ENCODE peak calls at places on chromosome 1, in five cellular contexts. E is PC-3; M is mesenchymal stem cell; L is CD8-positive, alpha-beta T cell; V is GM23248. P is an unnamed sample.

GRCh38 chr1:205162301-205162700 is 40.5 kb upstream of the RBBP5 start:
- DNase-seq in E (no peak), M (no peak), L (no peak), V (no peak), P (no peak)

GRCh38 chr1:5966543-5967205 is 25.6 kb downstream of the NPHP4 start:
- DNase-seq in E (no peak), M (no peak), L (no peak), V (no peak), P (peak; percentile 52)

GRCh38 chr1:233885196-233886028 is 19.1 kb upstream of the SLC35F3 start:
- DNase-seq in E (peak; percentile 73), M (no peak), L (no peak), V (no peak), P (no peak)

GRCh38 chr1:205543351-205544305 is 39.2 kb downstream of the CDK18 start:
- DNase-seq in E (peak; percentile 99), M (peak; percentile 69), L (no peak), V (peak; percentile 95), P (peak; percentile 65)

GRCh38 chr1:21569820-21570527 is 60.8 kb downstream of the ALPL start:
- DNase-seq in E (no peak), M (no peak), L (no peak), V (no peak), P (no peak)

GRCh38 chr1:100164702-100165101 is 13.4 kb downstream of the LRRC39 start:
- DNase-seq in E (no peak), M (no peak), L (no peak), V (no peak), P (no peak)

GRCh38 chr1:201042663-201043461 is 19.3 kb upstream of the KIF21B start:
- DNase-seq in E (peak; percentile 92), M (peak; percentile 70), L (peak; percentile 73), V (peak; percentile 83), P (peak; percentile 76)

GRCh38 chr1:2382621-2383361 is 8.6 kb downstream of the MORN1 start:
- DNase-seq in E (peak; percentile 72), M (peak; percentile 47), L (peak; percentile 28), V (peak; percentile 64), P (peak; percentile 81)

GRCh38 chr1:211738709-211739301 is 63.4 kb upstream of the NEK2 start:
- DNase-seq in E (peak; percentile 29), M (no peak), L (peak; percentile 9), V (no peak), P (no peak)

GRCh38 chr1:33654267-33654832 is 181.9 kb downstream of the ZSCAN20 start:
- DNase-seq in E (peak; percentile 8), M (no peak), L (no peak), V (peak; percentile 65), P (no peak)

GRCh38 chr1:218297867-218298266 is 12.8 kb downstream of the RRP15 start:
- DNase-seq in E (peak; percentile 30), M (no peak), L (no peak), V (peak; percentile 14), P (no peak)

GRCh38 chr1:64312431-64312830 is 109.0 kb downstream of the UBE2U start:
- DNase-seq in E (no peak), M (no peak), L (no peak), V (no peak), P (no peak)

GRCh38 chr1:233639611-233640010 is 25.7 kb downstream of the KCNK1 start:
- DNase-seq in E (peak; percentile 27), M (no peak), L (no peak), V (no peak), P (no peak)

GRCh38 chr1:229341811-229342304 is 989 bp downstream of the CCSAP start:
- DNase-seq in E (no peak), M (peak; percentile 54), L (no peak), V (peak; percentile 65), P (no peak)

GRCh38 chr1:111161843-111162242 is 21.8 kb downstream of the CEPT1 start:
- DNase-seq in E (no peak), M (no peak), L (no peak), V (no peak), P (no peak)

GRCh38 chr1:219281834-219282233 is 108.2 kb downstream of the LYPLAL1 start:
- DNase-seq in E (peak; percentile 79), M (no peak), L (no peak), V (no peak), P (no peak)

GRCh38 chr1:152162826-152163463 is 3.9 kb upstream of the RPTN start:
- DNase-seq in E (peak; percentile 85), M (peak; percentile 14), L (no peak), V (peak; percentile 92), P (no peak)

GRCh38 chr1:94654919-94655318 is 113.4 kb upstream of the F3 start:
- DNase-seq in E (no peak), M (no peak), L (no peak), V (no peak), P (no peak)

GRCh38 chr1:179310271-179310670 is 16.7 kb downstream of the SOAT1 start:
- DNase-seq in E (peak; percentile 20), M (peak; percentile 80), L (no peak), V (peak; percentile 72), P (no peak)

GRCh38 chr1:219621047-219621786 is 8.3 kb upstream of the ZC3H11B start:
- DNase-seq in E (peak; percentile 29), M (no peak), L (no peak), V (no peak), P (peak; percentile 34)

GRCh38 chr1:214248294-214249082 is 32.5 kb upstream of the SMYD2 start:
- DNase-seq in E (peak; percentile 19), M (no peak), L (no peak), V (peak; percentile 26), P (no peak)

GRCh38 chr1:207309775-207310273 is 11.7 kb upstream of the CD55 start:
- DNase-seq in E (peak; percentile 93), M (peak; percentile 70), L (no peak), V (peak; percentile 76), P (no peak)

GRCh38 chr1:99535470-99536164 is 110.3 kb upstream of the PALMD start:
- DNase-seq in E (peak; percentile 83), M (no peak), L (no peak), V (no peak), P (no peak)

GRCh38 chr1:248850124-248850523 is 8.8 kb downstream of the ZNF692 start:
- DNase-seq in E (no peak), M (no peak), L (no peak), V (no peak), P (peak; percentile 34)

GRCh38 chr1:21853130-21853424 is 41.0 kb downstream of the LDLRAD2 start:
- DNase-seq in E (no peak), M (no peak), L (no peak), V (no peak), P (no peak)

GRCh38 chr1:156668801-156669637 is 8.2 kb downstream of the NES start:
- DNase-seq in E (no peak), M (no peak), L (no peak), V (no peak), P (no peak)

GRCh38 chr1:26749458-26749857 is 38.3 kb upstream of the PIGV start:
- DNase-seq in E (no peak), M (no peak), L (no peak), V (no peak), P (no peak)

GRCh38 chr1:6041432-6042062 is 4.1 kb upstream of the KCNAB2 start:
- DNase-seq in E (peak; percentile 63), M (no peak), L (peak; percentile 34), V (peak; percentile 65), P (no peak)

GRCh38 chr1:41977329-41977728 is 58.6 kb upstream of the HIVEP3 start:
- DNase-seq in E (no peak), M (no peak), L (no peak), V (no peak), P (no peak)

GRCh38 chr1:206002833-206003532 is at the start of gene RAB7B:
- DNase-seq in E (peak; percentile 41), M (peak; percentile 83), L (no peak), V (peak; percentile 92), P (no peak)

GRCh38 chr1:119053917-119054316 is 65.8 kb upstream of the TBX15 start:
- DNase-seq in E (no peak), M (no peak), L (no peak), V (no peak), P (no peak)

GRCh38 chr1:202343652-202344349 is 2.1 kb upstream of the UBE2T start:
- DNase-seq in E (peak; percentile 65), M (peak; percentile 63), L (no peak), V (peak; percentile 73), P (no peak)

GRCh38 chr1:235881930-235882700 is 15.4 kb upstream of the LYST start:
- DNase-seq in E (no peak), M (no peak), L (no peak), V (no peak), P (no peak)
- H3K27ac ChIP-seq in E (no peak overlapping the region), M (no peak overlapping the region), L (no peak overlapping the region), V (no peak overlapping the region), P (no peak overlapping the region)

DNA sequence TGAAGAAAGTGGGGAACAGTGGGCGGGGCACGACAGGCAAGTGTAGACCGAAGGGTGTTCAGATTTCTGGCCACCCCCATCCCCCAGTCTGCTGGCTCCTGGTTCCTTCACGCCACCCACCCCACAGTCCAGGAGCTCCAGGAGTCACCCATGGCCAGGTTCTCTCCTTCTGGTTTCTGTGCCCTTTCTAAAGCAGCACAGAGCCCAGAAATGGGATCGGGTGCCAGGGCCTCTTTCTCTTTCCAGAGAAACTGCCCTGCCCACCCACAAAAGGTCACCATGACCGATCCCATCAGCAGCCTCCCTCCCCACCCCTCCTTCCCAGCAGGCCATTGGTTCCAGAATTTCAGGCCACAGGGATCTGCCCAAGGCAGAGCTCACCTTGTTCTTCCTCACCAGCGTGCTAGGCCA is 3.2 kb upstream of the CELSR2 start:
- DNase-seq in E (no peak), M (no peak), L (no peak), V (no peak), P (no peak)
- H3K27ac ChIP-seq in E (no peak overlapping the region), M (no peak overlapping the region), L (no peak overlapping the region), V (no peak overlapping the region), P (no peak overlapping the region)

DNA sequence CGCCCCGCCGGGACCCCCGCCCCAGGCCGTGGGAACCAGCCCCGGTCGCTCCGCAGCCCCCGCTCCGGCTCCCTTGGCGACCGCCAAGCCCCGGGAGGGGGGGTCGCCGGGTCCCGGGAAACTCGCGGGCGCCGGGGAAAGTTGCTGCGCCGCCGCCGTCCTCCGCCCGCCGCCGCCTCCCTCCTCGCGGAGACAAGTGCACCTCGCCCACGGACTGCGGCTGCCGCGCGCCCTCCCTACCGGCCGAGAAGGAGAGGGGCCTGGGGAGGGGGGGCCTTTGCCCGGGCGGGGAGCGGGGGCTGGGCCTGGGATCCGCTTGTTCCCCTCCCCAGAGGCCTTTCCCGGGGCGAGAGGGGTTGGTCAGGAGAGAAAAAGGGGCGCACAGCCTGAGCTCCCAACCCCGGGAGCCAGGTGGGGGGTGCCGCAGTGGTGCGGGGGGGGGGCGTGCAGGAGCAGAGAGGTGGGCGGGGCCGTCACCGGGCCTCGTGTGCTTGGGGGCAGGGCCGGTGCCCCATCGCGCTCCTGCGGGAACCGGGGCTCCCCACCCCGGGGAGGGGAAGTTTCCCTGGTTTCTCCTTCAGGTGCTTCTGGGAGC is 592 bp downstream of the AGRN start:
- DNase-seq in E (peak; percentile 43), M (peak; percentile 43), L (no peak), V (peak; percentile 58), P (no peak)
- H3K27ac ChIP-seq in E (peak overlapping the region; percentile 96), M (peak overlapping the region; percentile 98), L (no peak overlapping the region), V (no peak overlapping the region), P (peak overlapping the region; percentile 60)

DNA sequence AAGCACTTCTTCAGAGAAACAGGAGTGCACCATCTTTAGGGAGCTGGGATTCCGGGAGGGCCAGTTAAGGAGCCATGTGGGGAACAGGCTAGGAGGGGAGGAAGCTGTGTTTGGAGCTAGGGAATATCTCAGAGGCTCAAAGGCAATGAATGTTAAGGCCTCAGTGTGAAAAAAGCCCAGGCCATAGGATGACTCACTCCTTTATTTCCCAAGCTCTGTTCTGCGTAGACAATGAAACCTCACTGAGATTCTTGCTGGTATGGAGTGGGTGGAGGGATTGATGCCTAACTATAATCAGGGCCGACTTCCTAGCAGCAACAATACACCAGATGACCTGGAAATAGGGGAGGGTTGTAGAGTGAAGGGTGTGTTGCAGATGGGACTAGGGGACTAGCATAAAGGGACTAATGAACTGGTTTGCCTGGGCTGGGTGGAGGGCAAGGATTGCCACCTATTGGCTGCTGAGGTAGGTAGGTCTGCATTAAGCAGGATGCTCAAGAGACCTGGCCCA is 2.1 kb downstream of the GNAT2 start:
- DNase-seq in E (peak; percentile 48), M (peak; percentile 94), L (no peak), V (peak; percentile 95), P (no peak)
- H3K27ac ChIP-seq in E (no peak overlapping the region), M (peak overlapping the region; percentile 86), L (no peak overlapping the region), V (peak overlapping the region; percentile 99), P (peak overlapping the region; percentile 62)

P was measured in pancreas.